ENCODE peak calls at places on chromosomes 12 and 14, in four cellular contexts. One of them, this sample, is unnamed. For H3K4me1, the result is how much of the 10 kb centered on the place peaks cover.

GRCh38 chr12:49903700-49904423 is at the start of gene FAIM2:
- DNase-seq in lower lobe of right lung: peak
- DNase-seq in lung: no peak
- DNase-seq in OCI-LY7: no peak
- DNase-seq in this sample: peak

GRCh38 chr12:125186471-125187147 is 121.4 kb downstream of the AACS start:
- DNase-seq in lower lobe of right lung: no peak
- DNase-seq in lung: no peak
- DNase-seq in OCI-LY7: peak
- DNase-seq in this sample: no peak

GRCh38 chr14:32933623-32933942 is 5.1 kb upstream of the NPAS3 start:
- DNase-seq in lower lobe of right lung: no peak
- DNase-seq in lung: no peak
- DNase-seq in OCI-LY7: no peak
- DNase-seq in this sample: no peak

GRCh38 chr12:51759175-51759574 is 89.3 kb downstream of the FIGNL2 start:
- DNase-seq in lower lobe of right lung: no peak
- DNase-seq in lung: no peak
- DNase-seq in OCI-LY7: no peak
- DNase-seq in this sample: no peak

GRCh38 chr12:113448874-113449273 is 22.8 kb downstream of the LHX5 start:
- DNase-seq in lower lobe of right lung: no peak
- DNase-seq in lung: no peak
- DNase-seq in OCI-LY7: no peak
- DNase-seq in this sample: no peak

GRCh38 chr12:62910549-62911169 is 24.3 kb downstream of the PPM1H start:
- DNase-seq in lower lobe of right lung: no peak
- DNase-seq in lung: no peak
- DNase-seq in OCI-LY7: no peak
- DNase-seq in this sample: no peak

GRCh38 chr12:110180591-110181005 is 56.4 kb downstream of the IFT81 start:
- DNase-seq in lower lobe of right lung: no peak
- DNase-seq in lung: no peak
- DNase-seq in OCI-LY7: no peak
- DNase-seq in this sample: no peak

GRCh38 chr14:90742709-90743108 is 73.5 kb downstream of the TTC7B start:
- DNase-seq in lower lobe of right lung: no peak
- DNase-seq in lung: no peak
- DNase-seq in OCI-LY7: no peak
- DNase-seq in this sample: no peak

GRCh38 chr12:110585231-110585799 is 2.2 kb upstream of the PPTC7 start:
- DNase-seq in lower lobe of right lung: no peak
- DNase-seq in lung: peak
- DNase-seq in OCI-LY7: peak
- DNase-seq in this sample: peak

GRCh38 chr12:19039515-19039914 is 90.0 kb upstream of the PLEKHA5 start:
- DNase-seq in lower lobe of right lung: no peak
- DNase-seq in lung: no peak
- DNase-seq in OCI-LY7: no peak
- DNase-seq in this sample: no peak

GRCh38 chr12:80241576-80242273 is 142.4 kb downstream of the OTOGL start:
- DNase-seq in lower lobe of right lung: no peak
- DNase-seq in lung: no peak
- DNase-seq in OCI-LY7: no peak
- DNase-seq in this sample: no peak

GRCh38 chr12:13167226-13167625 is 29.3 kb upstream of the EMP1 start:
- DNase-seq in lower lobe of right lung: no peak
- DNase-seq in lung: peak
- DNase-seq in OCI-LY7: no peak
- DNase-seq in this sample: no peak

GRCh38 chr12:11861864-11862600 is 208.7 kb upstream of the BCL2L14 start:
- DNase-seq in lower lobe of right lung: no peak
- DNase-seq in lung: no peak
- DNase-seq in OCI-LY7: no peak
- DNase-seq in this sample: no peak

GRCh38 chr12:11861155-11861863 is 209.4 kb upstream of the BCL2L14 start:
- DNase-seq in lower lobe of right lung: no peak
- DNase-seq in lung: no peak
- DNase-seq in OCI-LY7: no peak
- DNase-seq in this sample: no peak

GRCh38 chr12:11863988-11864387 is 206.8 kb upstream of the BCL2L14 start:
- DNase-seq in lower lobe of right lung: no peak
- DNase-seq in lung: no peak
- DNase-seq in OCI-LY7: no peak
- DNase-seq in this sample: no peak

GRCh38 chr12:11863478-11863906 is 207.2 kb upstream of the BCL2L14 start:
- DNase-seq in lower lobe of right lung: no peak
- DNase-seq in lung: no peak
- DNase-seq in OCI-LY7: no peak
- DNase-seq in this sample: no peak

DNA sequence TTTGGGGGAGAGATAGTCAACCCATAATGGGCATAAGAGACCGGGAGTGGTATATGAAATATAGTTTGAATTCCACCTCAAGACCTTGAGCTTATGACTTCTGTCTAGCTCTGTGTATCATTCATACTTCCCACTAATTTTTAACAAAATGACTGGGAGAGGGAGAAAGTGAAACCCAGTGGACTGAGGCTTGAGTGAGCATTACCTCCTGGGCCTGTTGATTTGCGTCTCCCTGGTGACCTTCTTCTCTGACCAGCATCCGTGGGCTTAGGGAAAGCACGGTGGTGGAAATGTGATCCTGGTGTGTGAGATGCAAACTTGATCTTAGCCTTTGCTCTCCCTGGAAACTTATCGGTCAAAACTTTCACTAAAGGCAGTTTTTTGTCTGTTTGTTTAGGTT is 207.9 kb upstream of the BCL2L14 start:
- DNase-seq in lower lobe of right lung: no peak
- DNase-seq in lung: no peak
- DNase-seq in OCI-LY7: no peak
- DNase-seq in this sample: no peak
- TF ChIP-seq CTCF in lower lobe of right lung: no peak
- TF ChIP-seq CTCF in lung: no peak
- TF ChIP-seq CTCF in OCI-LY7: no peak
- TF ChIP-seq CTCF in this sample: no peak

DNA sequence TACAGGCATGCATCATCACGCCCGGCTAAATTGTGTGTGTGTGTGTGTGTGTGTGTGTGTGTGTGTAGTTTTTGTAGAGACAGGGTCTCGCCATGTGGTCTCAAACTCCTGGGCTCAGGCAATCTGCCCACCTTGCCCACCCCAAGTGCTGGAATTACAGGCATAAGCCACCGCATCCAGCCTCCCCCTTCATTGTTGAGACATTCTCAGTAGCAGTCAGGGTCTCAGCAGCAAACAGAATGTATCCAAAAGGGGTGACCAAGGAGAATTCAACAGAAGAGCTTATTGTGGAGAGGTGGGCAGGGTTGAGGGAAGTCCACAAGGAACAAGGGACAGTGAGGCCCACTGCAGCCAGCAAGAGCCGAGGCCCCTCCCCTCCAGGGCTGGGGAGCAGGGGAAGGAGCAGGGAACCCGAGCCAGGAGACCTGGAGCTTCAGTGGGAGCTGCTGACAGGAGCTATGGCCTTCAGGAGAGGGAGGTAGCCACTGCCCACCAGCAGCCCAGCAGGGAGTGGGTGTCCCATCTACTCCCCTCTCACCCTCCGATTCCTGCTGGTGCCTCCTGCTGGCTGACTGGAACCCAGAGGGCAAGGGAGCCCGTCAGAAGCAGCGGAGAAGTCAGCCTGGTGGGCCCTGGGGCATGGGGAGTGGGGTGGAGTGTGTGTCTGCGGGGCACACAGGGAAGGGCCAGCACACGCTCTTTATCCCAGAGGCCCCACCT is 37.1 kb upstream of the PLEKHG6 start:
- DNase-seq in lower lobe of right lung: peak
- DNase-seq in lung: no peak
- DNase-seq in OCI-LY7: no peak
- DNase-seq in this sample: no peak
- H3K4me1 ChIP-seq in lower lobe of right lung: under half
- H3K4me1 ChIP-seq in lung: under half
- H3K4me1 ChIP-seq in OCI-LY7: under half
- H3K4me1 ChIP-seq in this sample: under half

DNA sequence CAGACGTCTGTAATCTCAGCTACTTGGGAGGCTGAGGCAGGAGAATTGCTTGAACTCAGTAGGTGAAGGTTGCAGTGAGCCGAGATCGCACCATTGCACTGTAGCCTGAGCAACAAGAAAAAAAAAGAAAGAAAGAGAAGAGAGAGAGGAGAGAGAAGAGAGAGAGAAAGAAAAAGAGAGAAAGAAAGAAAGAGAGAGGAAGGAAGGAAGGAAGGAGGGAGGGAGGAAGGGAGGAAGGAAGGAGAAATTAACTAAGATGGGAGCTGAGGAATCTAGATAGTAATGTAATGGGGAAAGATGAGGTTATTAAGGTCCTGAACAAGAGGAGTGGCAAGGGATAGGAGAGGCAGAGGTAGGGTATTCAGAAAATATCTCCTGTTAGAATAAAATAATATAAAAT is 17.4 kb upstream of the SGPP1 start:
- DNase-seq in lower lobe of right lung: no peak
- DNase-seq in lung: no peak
- DNase-seq in OCI-LY7: no peak
- DNase-seq in this sample: no peak
- H3K4me3 ChIP-seq in lower lobe of right lung: no peak
- H3K4me3 ChIP-seq in lung: no peak
- H3K4me3 ChIP-seq in OCI-LY7: no peak
- H3K4me3 ChIP-seq in this sample: no peak

GRCh38 chr14:59882957-59883356 is 12.4 kb upstream of the RTN1 start:
- DNase-seq in lower lobe of right lung: no peak
- DNase-seq in lung: no peak
- DNase-seq in OCI-LY7: peak
- DNase-seq in this sample: no peak
- TF ChIP-seq CTCF in lower lobe of right lung: no peak
- TF ChIP-seq CTCF in lung: no peak
- TF ChIP-seq CTCF in OCI-LY7: peak
- TF ChIP-seq CTCF in this sample: peak

GRCh38 chr12:120260607-120261006 is 4.9 kb downstream of the PXN start:
- DNase-seq in lower lobe of right lung: no peak
- DNase-seq in lung: no peak
- DNase-seq in OCI-LY7: no peak
- DNase-seq in this sample: no peak

GRCh38 chr12:120261951-120262851 is 3.3 kb downstream of the PXN start:
- DNase-seq in lower lobe of right lung: no peak
- DNase-seq in lung: no peak
- DNase-seq in OCI-LY7: no peak
- DNase-seq in this sample: no peak

GRCh38 chr12:120258323-120258896 is 7.1 kb downstream of the PXN start:
- DNase-seq in lower lobe of right lung: no peak
- DNase-seq in lung: no peak
- DNase-seq in OCI-LY7: no peak
- DNase-seq in this sample: no peak

GRCh38 chr12:120257041-120257821 is 8.3 kb downstream of the PXN start:
- DNase-seq in lower lobe of right lung: no peak
- DNase-seq in lung: no peak
- DNase-seq in OCI-LY7: no peak
- DNase-seq in this sample: no peak

GRCh38 chr12:120259418-120260202 is 5.9 kb downstream of the PXN start:
- DNase-seq in lower lobe of right lung: no peak
- DNase-seq in lung: no peak
- DNase-seq in OCI-LY7: no peak
- DNase-seq in this sample: no peak
- H3K4me1 ChIP-seq in lower lobe of right lung: half or more
- H3K4me1 ChIP-seq in lung: half or more
- H3K4me1 ChIP-seq in OCI-LY7: under half
- H3K4me1 ChIP-seq in this sample: under half

GRCh38 chr14:75047506-75047905 is 3.8 kb downstream of the MLH3 start:
- DNase-seq in lower lobe of right lung: no peak
- DNase-seq in lung: no peak
- DNase-seq in OCI-LY7: no peak
- DNase-seq in this sample: no peak

GRCh38 chr14:75050852-75051555 is at the start of gene MLH3:
- DNase-seq in lower lobe of right lung: peak
- DNase-seq in lung: peak
- DNase-seq in OCI-LY7: peak
- DNase-seq in this sample: peak

GRCh38 chr14:75049731-75050201 is 1.5 kb downstream of the MLH3 start:
- DNase-seq in lower lobe of right lung: no peak
- DNase-seq in lung: no peak
- DNase-seq in OCI-LY7: no peak
- DNase-seq in this sample: no peak

GRCh38 chr14:75048101-75048500 is 3.2 kb downstream of the MLH3 start:
- DNase-seq in lower lobe of right lung: no peak
- DNase-seq in lung: no peak
- DNase-seq in OCI-LY7: no peak
- DNase-seq in this sample: no peak

GRCh38 chr14:75049136-75049535 is 2.1 kb downstream of the MLH3 start:
- DNase-seq in lower lobe of right lung: no peak
- DNase-seq in lung: no peak
- DNase-seq in OCI-LY7: no peak
- DNase-seq in this sample: no peak
- H3K4me3 ChIP-seq in lower lobe of right lung: peak
- H3K4me3 ChIP-seq in lung: no peak
- H3K4me3 ChIP-seq in OCI-LY7: no peak
- H3K4me3 ChIP-seq in this sample: no peak

DNA sequence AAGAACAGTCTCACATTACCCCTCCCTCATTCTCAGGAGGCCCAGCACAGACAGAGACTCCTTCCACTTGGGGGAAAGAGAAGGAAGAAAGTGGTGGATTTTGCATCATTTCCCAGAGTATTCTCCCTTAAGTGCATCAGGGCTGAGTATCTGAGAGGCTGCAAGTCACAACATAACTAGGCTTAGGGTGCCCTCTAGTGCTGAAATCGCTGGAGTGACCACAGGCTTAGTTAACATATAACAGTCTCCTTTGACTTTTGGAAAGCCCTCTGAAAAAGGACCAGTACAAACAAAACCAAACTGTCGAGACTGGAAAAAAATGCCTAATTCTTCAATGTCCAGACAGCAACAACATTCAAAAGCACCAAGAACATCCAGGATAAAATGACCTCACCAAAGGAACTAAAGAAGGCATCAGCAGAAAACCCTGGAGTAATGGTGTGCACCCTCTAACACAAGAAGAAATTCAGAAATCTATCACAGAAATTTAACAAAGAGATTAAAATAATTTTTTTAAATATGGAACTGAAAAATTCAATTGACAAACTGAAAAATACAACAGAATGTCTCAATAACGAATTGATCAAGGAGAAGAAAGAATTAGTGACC is 412.3 kb downstream of the RPS29 start:
- DNase-seq in lower lobe of right lung: no peak
- DNase-seq in lung: peak
- DNase-seq in OCI-LY7: peak
- DNase-seq in this sample: peak
- TF ChIP-seq CTCF in lower lobe of right lung: peak
- TF ChIP-seq CTCF in lung: peak
- TF ChIP-seq CTCF in OCI-LY7: peak
- TF ChIP-seq CTCF in this sample: peak